ENCODE peak calls at places on chromosomes 6 and 20, in six cellular contexts. X is left ventricle myocardium inferior, G is psoas muscle, B is AG10803, L is fibroblast of villous mesenchyme, A is stomach. P is an unnamed sample.

GRCh38 chr6:109336221-109336955 is 45.9 kb downstream of the CD164 start:
- DNase-seq in X (no peak), G (no peak), B (peak; percentile 43), L (peak; percentile 27), A (peak; percentile 86), P (no peak)

GRCh38 chr6:38774933-38775707 is 60.0 kb downstream of the DNAH8 start:
- DNase-seq in X (no peak), G (no peak), B (no peak), L (no peak), A (no peak), P (no peak)

GRCh38 chr6:78810146-78810545 is 57.2 kb upstream of the IRAK1BP1 start:
- DNase-seq in X (no peak), G (no peak), B (peak; percentile 62), L (peak; percentile 53), A (no peak), P (peak; percentile 17)

GRCh38 chr6:40535784-40536380 is 51.3 kb downstream of the LRFN2 start:
- DNase-seq in X (no peak), G (no peak), B (no peak), L (no peak), A (no peak), P (no peak)

GRCh38 chr6:164563866-164564265 is 745.5 kb downstream of the C6orf118 start:
- DNase-seq in X (no peak), G (no peak), B (no peak), L (no peak), A (no peak), P (no peak)

GRCh38 chr20:43840382-43841070 is 74.1 kb upstream of the TOX2 start:
- DNase-seq in X (no peak), G (no peak), B (no peak), L (peak; percentile 38), A (no peak), P (no peak)

GRCh38 chr6:44201638-44202303 is 15.0 kb upstream of the MYMX start:
- DNase-seq in X (no peak), G (no peak), B (no peak), L (no peak), A (no peak), P (no peak)

GRCh38 chr20:31484001-31484400 is 8.9 kb downstream of the REM1 start:
- DNase-seq in X (no peak), G (peak; percentile 63), B (no peak), L (no peak), A (no peak), P (no peak)

GRCh38 chr6:136628996-136629395 is 78.8 kb upstream of the MAP7 start:
- DNase-seq in X (no peak), G (no peak), B (no peak), L (no peak), A (no peak), P (no peak)

GRCh38 chr6:170462366-170463020 is 90.6 kb downstream of the PSMB1 start:
- DNase-seq in X (no peak), G (no peak), B (no peak), L (no peak), A (no peak), P (no peak)

GRCh38 chr6:165637591-165637990 is 25.4 kb downstream of the PDE10A start:
- DNase-seq in X (no peak), G (no peak), B (no peak), L (peak; percentile 52), A (no peak), P (no peak)

GRCh38 chr6:127186889-127187288 is 68.4 kb downstream of the RSPO3 start:
- DNase-seq in X (peak; percentile 78), G (peak; percentile 86), B (no peak), L (no peak), A (peak; percentile 71), P (no peak)

GRCh38 chr6:3282461-3283236 is 23.9 kb downstream of the PSMG4 start:
- DNase-seq in X (no peak), G (peak; percentile 15), B (no peak), L (peak; percentile 30), A (no peak), P (no peak)

GRCh38 chr6:138662474-138662873 is 111.1 kb upstream of the CCDC28A start:
- DNase-seq in X (no peak), G (no peak), B (peak; percentile 34), L (peak; percentile 76), A (no peak), P (no peak)

GRCh38 chr6:11994875-11995461 is 17.1 kb upstream of the HIVEP1 start:
- DNase-seq in X (no peak), G (no peak), B (no peak), L (no peak), A (no peak), P (no peak)

GRCh38 chr6:135270676-135271536 is 89.8 kb downstream of the MYB start:
- DNase-seq in X (no peak), G (no peak), B (no peak), L (peak; percentile 26), A (peak; percentile 81), P (no peak)

GRCh38 chr6:142406131-142406530 is 104.3 kb downstream of the ADGRG6 start:
- DNase-seq in X (no peak), G (no peak), B (no peak), L (peak; percentile 11), A (peak; percentile 35), P (no peak)

GRCh38 chr6:33882154-33882553 is 78.4 kb upstream of the MLN start:
- DNase-seq in X (peak; percentile 26), G (peak; percentile 47), B (no peak), L (peak; percentile 21), A (no peak), P (no peak)

GRCh38 chr20:57458400-57459160 is 66.4 kb downstream of the CTCFL start:
- DNase-seq in X (no peak), G (peak; percentile 72), B (peak; percentile 69), L (no peak), A (peak; percentile 78), P (no peak)

GRCh38 chr6:127182501-127182900 is 64.0 kb downstream of the RSPO3 start:
- DNase-seq in X (no peak), G (no peak), B (peak; percentile 96), L (peak; percentile 83), A (no peak), P (no peak)

GRCh38 chr20:57161478-57162194 is 104.8 kb downstream of the BMP7 start:
- DNase-seq in X (peak; percentile 44), G (no peak), B (no peak), L (no peak), A (no peak), P (no peak)

GRCh38 chr6:143955971-143956370 is 52.1 kb downstream of the PLAGL1 start:
- DNase-seq in X (no peak), G (no peak), B (no peak), L (no peak), A (no peak), P (no peak)

GRCh38 chr6:73285674-73286283 is 22.8 kb upstream of the KHDC1 start:
- DNase-seq in X (no peak), G (no peak), B (peak; percentile 69), L (peak; percentile 72), A (no peak), P (no peak)

GRCh38 chr20:3786126-3786484 is 435 bp downstream of the CENPB start:
- DNase-seq in X (peak; percentile 62), G (peak; percentile 81), B (peak; percentile 52), L (peak; percentile 64), A (peak; percentile 45), P (no peak)

GRCh38 chr6:113920663-113921267 is 50.2 kb downstream of the HDAC2 start:
- DNase-seq in X (no peak), G (no peak), B (no peak), L (no peak), A (no peak), P (no peak)

DNA sequence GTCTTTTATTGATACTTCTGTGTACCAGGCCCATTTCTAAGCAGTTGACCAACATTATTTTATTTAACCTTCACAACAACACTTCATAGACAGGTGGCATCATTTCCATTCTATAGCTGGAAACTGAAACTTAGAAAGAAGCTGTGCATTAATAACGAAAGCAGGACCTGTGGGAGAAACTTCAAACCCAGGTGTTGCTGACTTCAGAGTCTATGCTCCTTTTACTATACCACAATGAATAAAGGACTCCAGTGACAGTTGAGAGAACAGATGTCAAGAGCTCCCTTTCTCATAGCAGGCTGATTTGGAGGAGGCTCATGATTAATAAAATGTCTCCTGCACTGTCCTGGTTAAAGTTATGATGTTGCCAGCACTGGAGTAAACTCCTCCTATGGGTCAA is 56.6 kb upstream of the POU3F2 start:
- DNase-seq in X (no peak), G (no peak), B (no peak), L (no peak), A (no peak), P (no peak)
- TF ChIP-seq CTCF in X (no peak), G (no peak), B (no peak), L (no peak), A (no peak), P (no peak)

GRCh38 chr6:157328108-157328692 is 4.9 kb upstream of the TMEM242 start:
- DNase-seq in X (no peak), G (no peak), B (no peak), L (no peak), A (no peak), P (no peak)
- H3K4me3 ChIP-seq in X (peak overlapping the region; percentile 27), G (no peak overlapping the region), B (no peak overlapping the region), L (no peak overlapping the region), A (no peak overlapping the region), P (no peak overlapping the region)

GRCh38 chr6:42229720-42230119 is 12.1 kb upstream of the MRPS10 start:
- DNase-seq in X (no peak), G (no peak), B (no peak), L (no peak), A (no peak), P (no peak)

GRCh38 chr6:42227173-42227850 is 9.7 kb upstream of the MRPS10 start:
- DNase-seq in X (no peak), G (no peak), B (no peak), L (no peak), A (no peak), P (no peak)

GRCh38 chr6:42232035-42232434 is 14.4 kb upstream of the MRPS10 start:
- DNase-seq in X (no peak), G (no peak), B (no peak), L (no peak), A (no peak), P (no peak)

GRCh38 chr6:42228305-42228704 is 10.6 kb upstream of the MRPS10 start:
- DNase-seq in X (no peak), G (no peak), B (no peak), L (no peak), A (no peak), P (no peak)

GRCh38 chr6:42230320-42231034 is 12.8 kb upstream of the MRPS10 start:
- DNase-seq in X (no peak), G (no peak), B (no peak), L (no peak), A (no peak), P (no peak)
- TF ChIP-seq CTCF in X (peak; percentile 20), G (no peak), B (peak; percentile 39), L (peak; percentile 35), A (no peak), P (no peak)

GRCh38 chr6:27890351-27891299 is 21.6 kb downstream of the OR2B2 start:
- DNase-seq in X (no peak), G (peak; percentile 58), B (peak; percentile 93), L (peak; percentile 96), A (peak; percentile 71), P (peak; percentile 96)

GRCh38 chr6:27889628-27890315 is 22.4 kb downstream of the OR2B2 start:
- DNase-seq in X (no peak), G (no peak), B (no peak), L (no peak), A (no peak), P (no peak)

GRCh38 chr6:27891300-27891913 is 20.8 kb downstream of the OR2B2 start:
- DNase-seq in X (no peak), G (no peak), B (no peak), L (no peak), A (no peak), P (no peak)

GRCh38 chr6:27889275-27889627 is 22.9 kb downstream of the OR2B2 start:
- DNase-seq in X (no peak), G (no peak), B (no peak), L (no peak), A (no peak), P (no peak)

GRCh38 chr6:27888576-27888975 is 23.6 kb downstream of the OR2B2 start:
- DNase-seq in X (no peak), G (no peak), B (no peak), L (no peak), A (no peak), P (no peak)
- H3K4me3 ChIP-seq in X (no peak overlapping the region), G (no peak overlapping the region), B (no peak overlapping the region), L (no peak overlapping the region), A (no peak overlapping the region), P (no peak overlapping the region)

P was measured in HFF-Myc.